ENCODE peak calls at places on chromosome 9, in six cellular contexts. P is MCF 10A; X is Calu3; F is CD8-positive, alpha-beta T cell; S is lung; T is neural crest cell. E is an unnamed sample.
A peak's percentile ranks its signal among the peaks of the same experiment; 100 is the strongest.

GRCh38 chr9:20754556-20754955 is 70.5 kb downstream of the FOCAD start:
- DNase-seq in X (no peak), F (no peak), T (no peak), P (peak; percentile 64), S (no peak), E (no peak)

GRCh38 chr9:36840895-36841536 is 193.1 kb downstream of the PAX5 start:
- DNase-seq in S (no peak), X (no peak), P (no peak), T (no peak), F (no peak), E (no peak)

GRCh38 chr9:17793713-17794622 is 215.1 kb downstream of the SH3GL2 start:
- DNase-seq in T (no peak), F (no peak), S (no peak), P (peak; percentile 49), X (peak; percentile 34), E (no peak)

GRCh38 chr9:77943053-77943452 is 88.6 kb downstream of the GNAQ start:
- DNase-seq in P (peak; percentile 17), F (no peak), S (no peak), X (no peak), T (no peak), E (no peak)

GRCh38 chr9:3794005-3794404 is 268.2 kb upstream of the RFX3 start:
- DNase-seq in X (no peak), S (no peak), T (peak; percentile 8), F (no peak), P (no peak), E (no peak)

GRCh38 chr9:131899248-131899882 is 159.5 kb upstream of the RAPGEF1 start:
- DNase-seq in T (no peak), S (no peak), P (no peak), X (no peak), F (no peak), E (no peak)

GRCh38 chr9:132164604-132165362 is 2.9 kb downstream of the NTNG2 start:
- DNase-seq in S (peak; percentile 39), X (no peak), F (no peak), P (peak; percentile 75), T (no peak), E (no peak)

GRCh38 chr9:130183133-130183762 is 11.0 kb downstream of the NCS1 start:
- DNase-seq in S (no peak), T (no peak), P (peak; percentile 17), F (no peak), X (peak; percentile 31), E (no peak)

GRCh38 chr9:10479172-10479571 is 133.6 kb downstream of the PTPRD start:
- DNase-seq in S (no peak), F (no peak), X (no peak), P (peak; percentile 39), T (no peak), E (no peak)
- TF ChIP-seq CTCF in S (no peak), F (no peak), X (no peak), P (peak; percentile 29), T (peak; percentile 66), E (no peak)

DNA sequence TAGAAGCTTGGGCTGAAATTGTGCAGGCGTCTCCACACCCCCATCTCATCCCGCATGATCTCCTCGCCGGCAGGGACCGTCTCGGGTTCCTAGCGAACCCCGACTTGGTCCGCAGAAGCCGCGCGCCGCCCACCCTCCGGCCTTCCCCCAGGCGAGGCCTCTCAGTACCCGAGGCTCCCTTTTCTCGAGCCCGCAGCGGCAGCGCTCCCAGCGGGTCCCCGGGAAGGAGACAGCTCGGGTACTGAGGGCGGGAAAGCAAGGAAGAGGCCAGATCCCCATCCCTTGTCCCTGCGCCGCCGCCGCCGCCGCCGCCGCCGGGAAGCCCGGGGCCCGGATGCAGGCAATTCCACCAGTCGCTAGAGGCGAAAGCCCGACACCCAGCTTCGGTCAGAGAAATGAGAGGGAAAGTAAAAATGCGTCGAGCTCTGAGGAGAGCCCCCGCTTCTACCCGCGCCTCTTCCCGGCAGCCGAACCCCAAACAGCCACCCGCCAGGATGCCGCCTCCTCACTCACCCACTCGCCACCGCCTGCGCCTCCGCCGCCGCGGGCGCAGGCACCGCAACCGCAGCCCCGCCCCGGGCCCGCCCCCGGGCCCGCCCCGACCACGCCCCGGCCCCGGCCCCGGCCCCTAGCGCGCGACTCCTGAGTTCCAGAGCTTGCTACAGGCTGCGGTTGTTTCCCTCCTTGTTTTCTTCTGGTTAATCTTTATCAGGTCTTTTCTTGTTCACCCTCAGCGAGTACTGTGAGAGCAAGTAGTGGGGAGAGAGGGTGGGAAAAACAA is at the start of gene C9orf72:
- DNase-seq in F (peak; percentile 81), X (peak; percentile 73), P (no peak), T (peak; percentile 66), S (peak; percentile 78), E (peak; percentile 34)
- TF ChIP-seq CTCF in F (no peak), X (no peak), P (no peak), T (peak; percentile 14), S (no peak), E (no peak)

DNA sequence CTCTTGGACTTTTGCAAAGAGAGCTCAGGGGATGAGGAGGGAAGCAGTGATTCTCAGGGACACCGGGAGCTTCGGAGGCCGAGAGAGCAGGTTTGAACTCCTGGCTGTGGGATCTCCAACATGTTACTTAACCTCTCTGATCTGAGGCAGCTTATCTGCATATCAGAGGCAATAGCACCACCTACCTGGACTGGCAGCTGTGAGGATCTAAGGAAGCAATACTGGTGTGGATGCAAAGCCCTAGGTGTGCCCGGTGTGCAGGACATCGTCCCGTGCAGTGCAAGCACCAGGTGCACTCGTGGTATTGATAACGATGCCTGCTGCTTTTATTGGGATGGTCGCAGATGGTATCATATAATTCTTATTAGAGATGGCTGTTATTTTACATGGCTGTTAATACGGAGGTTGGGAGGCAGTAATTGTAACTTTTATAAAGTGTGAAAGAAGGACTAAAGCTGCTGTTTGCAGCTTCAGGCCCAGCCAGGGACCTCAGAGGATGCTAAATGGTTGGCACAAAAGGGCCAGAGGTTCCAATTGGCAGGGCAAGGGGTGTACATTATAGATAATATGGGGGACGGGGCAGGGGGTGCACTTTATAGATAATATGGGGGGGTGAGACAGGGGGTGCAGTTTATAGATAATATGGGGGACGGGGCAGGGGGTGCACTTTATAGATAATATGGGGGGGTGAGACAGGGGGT is 14.9 kb downstream of the COL5A1 start:
- DNase-seq in T (no peak), X (no peak), S (no peak), F (no peak), P (peak; percentile 48), E (no peak)
- TF ChIP-seq CTCF in T (no peak), X (no peak), S (no peak), F (no peak), P (peak; percentile 33), E (peak; percentile 24)

GRCh38 chr9:124299519-124300090 is 41.9 kb downstream of the NEK6 start:
- DNase-seq in X (no peak), S (no peak), F (no peak), T (no peak), P (no peak), E (no peak)
- TF ChIP-seq CTCF in X (no peak), S (no peak), F (no peak), T (no peak), P (no peak), E (no peak)

GRCh38 chr9:7173139-7173538 is 415.4 kb downstream of the KDM4C start:
- DNase-seq in F (no peak), S (no peak), P (no peak), X (no peak), T (no peak), E (no peak)

GRCh38 chr9:7174301-7174700 is 416.5 kb downstream of the KDM4C start:
- DNase-seq in X (no peak), P (no peak), S (no peak), F (no peak), T (no peak), E (no peak)

GRCh38 chr9:7172445-7173115 is 414.8 kb downstream of the KDM4C start:
- DNase-seq in T (no peak), S (no peak), X (no peak), F (no peak), P (no peak), E (no peak)

GRCh38 chr9:7176574-7176973 is 418.8 kb downstream of the KDM4C start:
- DNase-seq in P (no peak), X (no peak), F (no peak), S (no peak), T (no peak), E (no peak)

DNA sequence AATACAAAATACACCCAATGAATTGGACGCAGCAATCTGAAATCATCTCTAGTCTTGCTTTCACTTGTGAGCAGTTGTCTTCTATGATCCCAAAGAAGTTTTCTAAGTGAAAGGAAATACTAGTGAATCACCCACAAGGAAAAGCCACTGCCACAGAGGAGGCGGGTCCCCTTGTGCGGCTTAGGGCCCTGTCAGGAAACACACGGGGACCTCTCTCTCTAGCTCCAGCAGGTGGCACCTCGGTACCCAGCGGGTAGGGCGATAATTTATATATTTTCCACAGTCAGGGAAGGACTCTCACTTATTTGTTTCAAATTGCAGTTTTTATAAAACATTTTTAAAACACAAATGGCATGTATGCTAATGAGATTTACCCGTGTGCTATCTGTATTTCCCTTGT is 417.1 kb downstream of the KDM4C start:
- DNase-seq in X (no peak), T (no peak), P (peak; percentile 8), S (no peak), F (no peak), E (no peak)
- TF ChIP-seq CTCF in X (no peak), T (no peak), P (no peak), S (no peak), F (no peak), E (peak; percentile 12)

GRCh38 chr9:125254231-125254630 is 7.4 kb upstream of the GAPVD1 start:
- DNase-seq in T (no peak), S (no peak), F (no peak), P (no peak), X (no peak), E (no peak)

GRCh38 chr9:125258832-125259534 is 2.6 kb upstream of the GAPVD1 start:
- DNase-seq in F (no peak), S (no peak), X (no peak), T (no peak), P (no peak), E (no peak)

GRCh38 chr9:125258160-125258559 is 3.5 kb upstream of the GAPVD1 start:
- DNase-seq in T (no peak), S (no peak), X (no peak), P (no peak), F (no peak), E (no peak)

GRCh38 chr9:125260564-125260963 is 1.1 kb upstream of the GAPVD1 start:
- DNase-seq in S (no peak), X (no peak), P (no peak), F (no peak), T (no peak), E (no peak)

GRCh38 chr9:125255781-125256391 is 5.7 kb upstream of the GAPVD1 start:
- DNase-seq in T (no peak), P (peak; percentile 37), F (no peak), S (no peak), X (peak; percentile 47), E (peak; percentile 51)
- TF ChIP-seq CTCF in T (peak; percentile 56), P (peak; percentile 23), F (no peak), S (peak; percentile 20), X (no peak), E (peak; percentile 71)

E was measured in D721Med.